ENCODE peak calls at places on chromosomes 7 and 10, in six cellular contexts. E is thyroid gland, C is esophagus muscularis mucosa, B is sigmoid colon, R is Peyer's patch, F is breast epithelium. O is an unnamed sample. For H3K27me3, the result is how much of the 10 kb centered on the place peaks cover.

GRCh38 chr7:71555758-71556157 is 423.8 kb downstream of the GALNT17 start:
- DNase-seq in E (no peak), C (no peak), B (no peak), R (no peak), F (no peak), O (no peak)

GRCh38 chr7:29488203-29488970 is 75.2 kb upstream of the PRR15 start:
- DNase-seq in E (no peak), C (peak), B (no peak), R (no peak), F (no peak), O (no peak)

GRCh38 chr7:44796034-44796503 is 412 bp upstream of the PPIA start:
- DNase-seq in E (peak), C (no peak), B (no peak), R (no peak), F (peak), O (no peak)

GRCh38 chr7:134755422-134756022 is 23.9 kb upstream of the CALD1 start:
- DNase-seq in E (peak), C (peak), B (no peak), R (no peak), F (no peak), O (no peak)

GRCh38 chr7:28191751-28192150 is 11.2 kb upstream of the JAZF1 start:
- DNase-seq in E (no peak), C (no peak), B (no peak), R (no peak), F (no peak), O (no peak)

GRCh38 chr10:70348228-70348850 is 34.1 kb downstream of the LRRC20 start:
- DNase-seq in E (peak), C (no peak), B (peak), R (no peak), F (no peak), O (no peak)

GRCh38 chr7:119377-120163 is 72.8 kb upstream of the FAM20C start:
- DNase-seq in E (peak), C (peak), B (peak), R (peak), F (no peak), O (no peak)

GRCh38 chr7:152544481-152544927 is 108.7 kb upstream of the KMT2C start:
- DNase-seq in E (no peak), C (no peak), B (no peak), R (no peak), F (no peak), O (no peak)

GRCh38 chr7:100010901-100011300 is 4.5 kb upstream of the ZKSCAN1 start:
- DNase-seq in E (no peak), C (no peak), B (no peak), R (no peak), F (no peak), O (no peak)

GRCh38 chr10:100988166-100988565 is 823 bp downstream of the TWNK start:
- DNase-seq in E (no peak), C (no peak), B (no peak), R (no peak), F (no peak), O (no peak)
- H3K27ac ChIP-seq in E (no peak), C (no peak), B (no peak), R (no peak), F (no peak), O (no peak)

DNA sequence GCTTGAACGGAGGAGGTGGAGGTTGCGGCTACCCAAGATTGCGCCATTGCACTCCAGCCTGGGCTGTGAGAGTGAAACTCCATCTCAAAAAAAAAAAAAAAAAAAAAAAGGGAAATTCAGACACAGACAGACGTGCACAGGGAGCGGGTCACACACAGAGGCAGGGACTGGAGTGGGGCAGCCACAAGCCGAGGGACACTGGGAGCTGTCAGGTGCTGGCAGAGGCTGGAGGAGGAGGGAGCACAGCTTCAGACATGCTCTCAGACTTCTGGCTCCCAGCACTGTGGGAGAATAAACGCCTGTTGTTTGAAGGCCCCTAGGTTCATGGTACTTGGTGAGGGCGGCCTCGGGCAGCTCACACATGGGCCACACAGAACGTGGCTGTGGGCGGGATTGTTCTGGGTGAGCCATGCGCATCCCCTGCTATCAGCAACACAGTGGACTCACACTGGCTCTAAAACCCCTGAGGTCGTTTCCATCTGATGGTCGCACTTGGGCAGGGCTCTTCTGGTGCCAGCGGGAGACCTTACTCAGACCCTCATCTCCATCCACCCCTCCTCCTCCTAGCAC is 375.9 kb downstream of the DNAJB6 start:
- DNase-seq in E (no peak), C (no peak), B (peak), R (peak), F (peak), O (no peak)
- H3K27me3 ChIP-seq in E (under half), C (under half), B (under half), R (under half), F (under half), O (under half)

DNA sequence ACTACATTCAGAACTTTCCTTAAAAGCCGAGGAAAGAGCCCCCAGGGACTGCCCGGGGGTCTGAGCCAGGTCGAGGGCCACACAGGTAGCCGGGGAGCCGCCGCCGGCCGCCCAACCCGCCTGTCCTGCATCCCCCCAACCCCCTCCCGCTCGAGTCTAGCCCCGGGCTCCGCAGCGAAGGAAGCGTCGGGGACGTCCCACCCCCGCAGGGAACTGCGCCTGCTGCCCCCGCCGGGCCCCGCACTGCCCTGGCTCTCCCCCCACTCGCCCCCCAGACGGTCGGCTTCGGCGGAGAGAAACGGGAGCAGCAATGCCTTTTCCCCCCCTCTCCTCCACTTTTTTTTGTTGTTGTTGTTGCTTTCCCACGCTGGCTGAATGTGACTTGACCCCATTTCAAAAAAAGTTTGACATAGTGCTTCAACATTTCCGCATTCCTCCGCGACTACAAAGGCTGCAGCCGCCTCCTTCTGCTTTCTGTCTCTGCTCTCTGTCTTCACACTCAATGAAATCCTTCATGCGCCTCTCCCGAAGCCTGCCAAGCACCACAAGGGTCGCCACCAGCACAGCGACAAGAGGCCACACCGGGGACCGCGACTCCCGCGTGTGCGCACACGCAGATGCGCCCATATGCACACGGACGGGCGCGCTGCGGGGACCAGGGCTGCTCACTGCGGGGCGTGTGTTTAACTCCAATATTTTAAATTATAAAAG is 1.1 kb downstream of the CDK6 start:
- DNase-seq in E (peak), C (no peak), B (peak), R (peak), F (peak), O (peak)
- TF ChIP-seq POLR2A in E (no peak), C (no peak), B (no peak), R (no peak), F (no peak), O (no peak)

DNA sequence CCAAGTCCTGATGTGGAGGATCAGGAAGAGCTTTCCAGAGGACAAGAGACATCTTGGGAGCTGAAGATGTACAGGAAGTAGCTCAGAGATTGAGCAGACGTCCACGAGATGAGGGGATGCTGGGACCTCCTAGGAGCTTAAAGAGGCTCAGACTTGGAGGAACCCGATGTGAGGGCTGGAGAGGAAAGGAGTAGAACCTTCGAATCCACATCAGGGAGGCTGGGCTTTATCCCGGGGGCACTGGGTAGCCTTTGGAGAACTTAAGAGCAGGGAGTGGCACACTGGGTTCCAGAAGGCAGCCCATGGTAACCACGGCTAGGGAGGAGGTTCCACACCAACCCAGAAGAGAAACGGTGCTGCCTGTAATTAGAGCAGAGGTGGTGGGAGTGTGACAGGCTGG is 10.8 kb downstream of the PRKCQ start:
- DNase-seq in E (no peak), C (peak), B (no peak), R (no peak), F (no peak), O (no peak)
- H3K27ac ChIP-seq in E (peak), C (no peak), B (no peak), R (no peak), F (no peak), O (no peak)

GRCh38 chr7:67387851-67388250 is 391.2 kb downstream of the TYW1 start:
- DNase-seq in E (no peak), C (no peak), B (no peak), R (no peak), F (no peak), O (no peak)
- H3K27me3 ChIP-seq in E (under half), C (under half), B (under half), R (under half), F (under half), O (under half)

GRCh38 chr10:100185364-100186252 is at the start of gene ERLIN1:
- DNase-seq in E (peak), C (peak), B (peak), R (peak), F (peak), O (peak)
- TF ChIP-seq POLR2A in E (no peak), C (peak), B (peak), R (peak), F (no peak), O (peak)

O was measured in right lobe of liver.